ENCODE peak calls at places on chromosomes 2 and 18, in eight cellular contexts. F is WTC11; K is activated naive CD8-positive, alpha-beta T cell treated with anti-CD3 and anti-CD28 coated beads, Interleukin-2, amount 50 U/mL, for 24 hours; T is T-helper 17 cell; G is activated CD8-positive, alpha-beta T cell treated with anti-CD3 and anti-CD28 coated beads for 36 hours; H is GM23338; Y is T-cell; M is activated CD4-positive, CD25-positive, alpha-beta regulatory T cell treated with anti-CD3 and anti-CD28 coated beads, Interleukin-2, amount 50 U/mL, for 24 hours. B is an unnamed sample.

GRCh38 chr2:222877556-222878278 is 16.9 kb downstream of the ACSL3 start:
- ATAC-seq in F (no peak), K (no peak), T (no peak), G (no peak), H (no peak), Y (no peak), M (no peak), B (peak)

GRCh38 chr2:43798300-43798699 is 24.5 kb downstream of the DYNC2LI1 start:
- ATAC-seq in F (peak), K (no peak), T (no peak), G (no peak), H (peak), Y (no peak), M (no peak), B (no peak)

GRCh38 chr2:48398285-48399135 is 131.4 kb upstream of the STON1 start:
- ATAC-seq in F (no peak), K (no peak), T (no peak), G (no peak), H (no peak), Y (no peak), M (no peak), B (no peak)

GRCh38 chr18:71115261-71115660 is 826.4 kb downstream of the SOCS6 start:
- ATAC-seq in F (no peak), K (no peak), T (no peak), G (no peak), H (no peak), Y (no peak), M (no peak), B (no peak)

GRCh38 chr18:48994044-48994651 is 43.4 kb upstream of the SMAD7 start:
- ATAC-seq in F (no peak), K (no peak), T (no peak), G (no peak), H (no peak), Y (no peak), M (no peak), B (no peak)

GRCh38 chr18:79048245-79048632 is 21.0 kb upstream of the ATP9B start:
- ATAC-seq in F (no peak), K (no peak), T (no peak), G (no peak), H (no peak), Y (no peak), M (no peak), B (no peak)

GRCh38 chr2:42092084-42092996 is 44.5 kb downstream of the PKDCC start:
- ATAC-seq in F (peak), K (no peak), T (no peak), G (no peak), H (peak), Y (no peak), M (no peak), B (no peak)

GRCh38 chr2:111522231-111522768 is 361.7 kb downstream of the ANAPC1 start:
- ATAC-seq in F (no peak), K (no peak), T (no peak), G (no peak), H (no peak), Y (no peak), M (no peak), B (no peak)

GRCh38 chr18:76932026-76932819 is 109.9 kb downstream of the ZNF236 start:
- ATAC-seq in F (no peak), K (no peak), T (no peak), G (no peak), H (no peak), Y (no peak), M (no peak), B (no peak)

GRCh38 chr2:105937498-105937897 is 192.8 kb downstream of the NCK2 start:
- ATAC-seq in F (no peak), K (no peak), T (no peak), G (no peak), H (no peak), Y (no peak), M (no peak), B (no peak)

B was measured in esophagus mucosa.